ENCODE peak calls at places on chromosomes 5 and 9, in ten cellular contexts. G is ovary, A is stomach, Z is tibial nerve, I is adrenal gland, E is sigmoid colon, Y is IMR-90, S is prostate gland, W is endothelial cell of umbilical vein, O is right lobe of liver. U is an unnamed sample. For H3K27me3, the result is how much of the 10 kb centered on the place peaks cover.

GRCh38 chr5:169631360-169631759 is 5.7 kb upstream of the DOCK2 start:
- DNase-seq in I (no peak), Y (peak), O (no peak), E (no peak), A (no peak), G (no peak), Z (no peak), S (no peak), W (no peak), U (no peak)

GRCh38 chr5:144205141-144205551 is 34.5 kb downstream of the KCTD16 start:
- DNase-seq in E (no peak), O (no peak), I (no peak), A (no peak), Z (no peak), W (peak), Y (peak), G (no peak), S (no peak), U (peak)

GRCh38 chr9:87375397-87376073 is 122.1 kb upstream of the DAPK1 start:
- DNase-seq in A (no peak), Y (no peak), O (no peak), Z (no peak), I (no peak), S (no peak), E (no peak), G (no peak), W (no peak), U (no peak)

GRCh38 chr9:88803551-88804288 is 187.5 kb upstream of the S1PR3 start:
- DNase-seq in Y (peak), W (peak), O (no peak), S (no peak), G (no peak), Z (no peak), I (no peak), A (no peak), E (no peak), U (no peak)

GRCh38 chr9:109602987-109603386 is 104.9 kb upstream of the PTPN3 start:
- DNase-seq in O (no peak), A (no peak), G (no peak), Y (no peak), Z (no peak), W (no peak), S (no peak), E (no peak), I (no peak), U (no peak)

GRCh38 chr5:52356311-52356918 is 431.3 kb upstream of the ITGA1 start:
- DNase-seq in E (no peak), Z (no peak), W (peak), A (no peak), S (no peak), I (no peak), G (no peak), Y (peak), O (no peak), U (no peak)

GRCh38 chr9:22357016-22357415 is 89.6 kb upstream of the DMRTA1 start:
- DNase-seq in O (no peak), Y (no peak), A (no peak), Z (no peak), I (no peak), G (no peak), S (no peak), E (no peak), W (no peak), U (no peak)

GRCh38 chr5:133847886-133848285 is 120.5 kb downstream of the C5orf15 start:
- DNase-seq in I (no peak), A (no peak), E (peak), O (no peak), W (no peak), Y (no peak), G (no peak), Z (no peak), S (no peak), U (no peak)

GRCh38 chr5:178340187-178340586 is 107.6 kb upstream of the PHYKPL start:
- DNase-seq in W (no peak), Z (no peak), S (no peak), G (no peak), I (no peak), Y (no peak), O (no peak), E (peak), A (no peak), U (no peak)

GRCh38 chr5:144404672-144405071 is 234.0 kb downstream of the KCTD16 start:
- DNase-seq in O (no peak), W (no peak), I (no peak), Y (no peak), Z (no peak), A (no peak), G (no peak), E (no peak), S (no peak), U (no peak)

GRCh38 chr9:124360277-124360676 is 55.0 kb downstream of the PSMB7 start:
- DNase-seq in E (no peak), O (no peak), I (no peak), Y (no peak), S (no peak), G (no peak), W (no peak), A (no peak), Z (no peak), U (no peak)

GRCh38 chr9:124359841-124360240 is 55.4 kb downstream of the PSMB7 start:
- DNase-seq in A (no peak), O (no peak), Z (no peak), I (no peak), E (no peak), S (no peak), W (no peak), G (no peak), Y (no peak), U (no peak)

GRCh38 chr9:124358617-124359016 is 56.6 kb downstream of the PSMB7 start:
- DNase-seq in Z (no peak), G (no peak), E (no peak), O (no peak), Y (no peak), A (no peak), W (no peak), I (no peak), S (no peak), U (no peak)

GRCh38 chr9:124357591-124358361 is 57.5 kb downstream of the PSMB7 start:
- DNase-seq in A (peak), G (no peak), E (no peak), Y (no peak), O (no peak), Z (no peak), I (no peak), S (no peak), W (no peak), U (peak)

DNA sequence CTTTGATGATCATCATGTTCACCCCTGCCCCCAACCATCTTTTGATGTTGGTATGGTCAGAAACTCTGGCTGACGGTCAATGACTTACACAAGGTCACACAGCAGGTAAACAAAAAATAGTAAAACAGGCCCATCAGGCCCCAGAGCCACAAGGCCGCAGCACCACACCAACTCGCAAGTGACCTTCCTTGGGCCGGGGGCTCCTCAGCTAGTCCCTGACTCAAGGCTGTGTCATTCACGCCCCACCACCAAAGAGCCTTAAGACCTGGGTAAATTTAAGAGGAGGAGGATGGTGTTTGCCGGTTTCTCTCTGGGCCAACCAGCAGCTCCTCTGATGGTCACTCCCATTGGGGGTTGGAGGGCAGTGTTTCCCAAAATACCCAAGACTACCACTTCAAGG is 55.8 kb downstream of the PSMB7 start:
- DNase-seq in A (no peak), I (no peak), Y (no peak), Z (no peak), S (no peak), E (no peak), W (no peak), G (no peak), O (no peak), U (no peak)
- TF ChIP-seq POLR2A in A (no peak), I (no peak), Y (no peak), Z (no peak), S (no peak), E (no peak), W (no peak), G (no peak), O (no peak), U (no peak)

DNA sequence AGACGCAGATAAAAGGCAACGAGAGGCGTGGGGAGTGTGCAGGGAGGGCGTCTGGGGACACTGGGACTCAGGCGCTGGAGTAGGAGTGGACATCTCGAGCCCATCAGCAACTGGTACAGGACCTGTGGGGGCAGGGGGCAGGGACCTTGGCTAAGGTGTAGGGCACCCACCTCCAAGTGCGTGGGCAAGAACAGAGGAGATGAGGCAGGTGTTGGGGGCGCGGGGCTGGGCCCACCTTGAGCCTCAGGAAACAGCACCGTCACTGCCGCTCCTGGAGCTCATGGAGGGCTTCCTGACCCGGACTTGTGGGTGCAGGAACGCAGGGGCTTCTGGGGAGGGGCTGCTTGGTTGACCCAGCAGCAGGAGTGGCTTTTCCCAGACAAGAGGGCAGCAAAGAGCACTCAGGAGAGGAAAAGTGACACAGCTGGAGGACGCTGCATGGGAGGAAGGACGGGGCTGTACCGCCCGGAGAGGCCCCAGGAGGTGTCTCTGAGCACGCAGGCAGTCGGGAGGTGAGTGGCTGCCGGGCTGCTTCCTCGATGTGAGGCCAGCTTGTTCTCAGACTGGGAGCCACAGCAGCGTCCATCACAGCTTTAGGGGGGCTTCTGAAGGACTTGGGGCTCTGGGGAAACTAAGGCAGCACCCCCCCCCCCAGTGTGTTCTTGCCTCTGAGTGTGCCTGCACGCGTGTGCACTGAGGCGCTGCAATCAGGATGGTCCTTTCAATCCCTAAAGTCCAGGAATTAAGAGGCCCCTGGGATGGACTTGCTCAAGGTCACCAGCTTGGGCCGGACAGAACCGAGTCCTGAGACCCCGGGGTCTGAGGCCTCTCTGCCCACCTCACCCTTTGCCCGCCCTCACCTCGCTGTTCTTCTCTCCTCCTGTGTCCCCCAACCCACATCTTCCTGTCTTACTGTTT is 33.3 kb downstream of the FAM163B start:
- DNase-seq in A (no peak), Z (no peak), E (no peak), W (no peak), S (no peak), G (no peak), O (no peak), I (no peak), Y (no peak), U (no peak)
- H3K27me3 ChIP-seq in A (under half), Z (under half), E (under half), W (under half), S (under half), G (under half), O (under half), I (under half), Y (under half), U (under half)

GRCh38 chr5:8839361-8840055 is 706.4 kb downstream of the SEMA5A start:
- DNase-seq in Z (peak), Y (no peak), S (no peak), I (no peak), E (no peak), O (no peak), G (no peak), W (no peak), A (no peak), U (no peak)

GRCh38 chr5:8842906-8843590 is 702.8 kb downstream of the SEMA5A start:
- DNase-seq in I (no peak), O (no peak), E (no peak), S (no peak), W (no peak), Y (peak), Z (peak), G (no peak), A (no peak), U (no peak)

GRCh38 chr5:8843766-8844165 is 702.1 kb downstream of the SEMA5A start:
- DNase-seq in S (no peak), Z (peak), W (no peak), G (no peak), A (no peak), I (no peak), O (no peak), Y (peak), E (no peak), U (peak)

GRCh38 chr5:8844206-8844605 is 701.7 kb downstream of the SEMA5A start:
- DNase-seq in Z (no peak), O (no peak), Y (no peak), W (no peak), G (no peak), E (no peak), I (no peak), S (no peak), A (no peak), U (no peak)

GRCh38 chr5:8840237-8840636 is 705.6 kb downstream of the SEMA5A start:
- DNase-seq in Z (no peak), E (no peak), A (no peak), O (no peak), W (no peak), I (no peak), S (no peak), G (no peak), Y (no peak), U (no peak)
- TF ChIP-seq CTCF in Z (no peak), E (no peak), A (no peak), O (no peak), W (no peak), I (no peak), S (no peak), G (no peak), Y (no peak), U (no peak)

GRCh38 chr9:80873861-80874260 is 815.5 kb downstream of the TLE1 start:
- DNase-seq in I (no peak), G (no peak), S (no peak), Y (peak), W (no peak), O (no peak), E (no peak), Z (no peak), A (no peak), U (no peak)
- TF ChIP-seq POLR2A in I (no peak), G (no peak), S (no peak), Y (no peak), W (no peak), O (no peak), E (no peak), Z (no peak), A (no peak), U (no peak)

DNA sequence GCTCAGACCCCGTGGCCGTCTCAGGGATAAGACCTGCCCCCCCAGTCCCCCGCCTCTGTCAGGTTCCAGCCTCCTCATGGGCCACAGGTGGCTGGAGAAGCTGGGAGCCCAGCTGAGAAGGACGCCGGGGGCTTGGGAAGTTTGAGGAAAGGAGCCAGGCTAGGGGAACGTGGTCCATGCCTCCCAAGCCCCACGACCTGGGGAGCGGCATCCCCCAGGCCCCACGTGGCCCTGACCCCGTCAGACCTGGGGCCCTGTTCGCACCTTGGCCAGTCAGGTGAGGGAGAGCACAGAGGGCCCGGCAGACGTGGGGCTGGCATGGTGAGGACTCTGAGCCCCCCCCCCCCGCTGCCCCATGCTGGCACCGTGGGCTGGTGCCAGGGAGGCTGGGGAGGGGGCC is 3.7 kb downstream of the GPSM1 start:
- DNase-seq in I (no peak), Y (no peak), E (no peak), S (no peak), W (no peak), Z (no peak), A (no peak), O (no peak), G (no peak), U (no peak)
- H3K27me3 ChIP-seq in I (under half), Y (under half), E (under half), S (under half), W (under half), Z (under half), A (under half), O (under half), G (under half), U (under half)

GRCh38 chr5:32193591-32193990 is 19.5 kb upstream of the GOLPH3 start:
- DNase-seq in G (peak), O (peak), Y (peak), Z (peak), S (peak), W (peak), E (peak), A (peak), I (peak), U (peak)
- TF ChIP-seq CTCF in G (no peak), O (no peak), Y (no peak), Z (no peak), S (no peak), W (no peak), E (no peak), A (no peak), I (no peak), U (no peak)

DNA sequence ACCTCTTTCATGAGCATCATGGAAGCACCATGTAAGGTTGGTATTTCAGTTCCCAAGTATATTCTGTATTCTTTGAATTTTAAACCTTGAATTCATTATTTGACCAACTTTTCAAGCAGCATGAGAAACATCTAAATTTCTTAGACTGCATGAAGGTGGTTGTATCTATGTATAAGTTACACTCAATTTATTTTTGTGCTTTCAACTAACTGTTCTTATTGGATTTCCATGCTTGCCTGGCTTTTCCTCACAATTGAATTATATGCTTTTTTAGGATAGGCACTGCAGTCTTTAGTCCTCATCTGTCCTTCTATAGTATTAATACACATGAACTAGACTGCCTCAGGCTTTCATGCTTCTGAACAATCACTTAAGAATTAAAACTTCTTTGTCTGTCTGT is 134.0 kb downstream of the CEP120 start:
- DNase-seq in O (no peak), Y (no peak), Z (no peak), A (no peak), W (no peak), S (no peak), E (no peak), I (no peak), G (no peak), U (no peak)
- TF ChIP-seq POLR2A in O (no peak), Y (no peak), Z (no peak), A (no peak), W (no peak), S (no peak), E (no peak), I (no peak), G (no peak), U (no peak)

GRCh38 chr5:74596930-74597329 is 43.6 kb downstream of the ENC1 start:
- DNase-seq in S (no peak), Z (no peak), W (no peak), I (no peak), E (no peak), A (no peak), Y (no peak), G (no peak), O (no peak), U (no peak)

GRCh38 chr5:74595143-74595915 is 45.2 kb downstream of the ENC1 start:
- DNase-seq in S (no peak), W (peak), I (peak), Z (no peak), A (no peak), Y (peak), O (no peak), G (no peak), E (no peak), U (no peak)

GRCh38 chr5:74589204-74590056 is 51.1 kb downstream of the ENC1 start:
- DNase-seq in Z (no peak), I (no peak), A (no peak), G (no peak), Y (no peak), E (no peak), W (no peak), O (no peak), S (no peak), U (no peak)

GRCh38 chr5:74598731-74599624 is 41.5 kb downstream of the ENC1 start:
- DNase-seq in I (no peak), A (no peak), W (no peak), Y (peak), O (no peak), G (no peak), S (no peak), Z (no peak), E (no peak), U (no peak)

GRCh38 chr5:74594172-74595040 is 46.1 kb downstream of the ENC1 start:
- DNase-seq in O (no peak), W (peak), E (no peak), S (no peak), Z (no peak), Y (peak), I (no peak), G (no peak), A (no peak), U (no peak)
- H3K27me3 ChIP-seq in O (under half), W (under half), E (under half), S (under half), Z (under half), Y (under half), I (under half), G (under half), A (under half), U (under half)

DNA sequence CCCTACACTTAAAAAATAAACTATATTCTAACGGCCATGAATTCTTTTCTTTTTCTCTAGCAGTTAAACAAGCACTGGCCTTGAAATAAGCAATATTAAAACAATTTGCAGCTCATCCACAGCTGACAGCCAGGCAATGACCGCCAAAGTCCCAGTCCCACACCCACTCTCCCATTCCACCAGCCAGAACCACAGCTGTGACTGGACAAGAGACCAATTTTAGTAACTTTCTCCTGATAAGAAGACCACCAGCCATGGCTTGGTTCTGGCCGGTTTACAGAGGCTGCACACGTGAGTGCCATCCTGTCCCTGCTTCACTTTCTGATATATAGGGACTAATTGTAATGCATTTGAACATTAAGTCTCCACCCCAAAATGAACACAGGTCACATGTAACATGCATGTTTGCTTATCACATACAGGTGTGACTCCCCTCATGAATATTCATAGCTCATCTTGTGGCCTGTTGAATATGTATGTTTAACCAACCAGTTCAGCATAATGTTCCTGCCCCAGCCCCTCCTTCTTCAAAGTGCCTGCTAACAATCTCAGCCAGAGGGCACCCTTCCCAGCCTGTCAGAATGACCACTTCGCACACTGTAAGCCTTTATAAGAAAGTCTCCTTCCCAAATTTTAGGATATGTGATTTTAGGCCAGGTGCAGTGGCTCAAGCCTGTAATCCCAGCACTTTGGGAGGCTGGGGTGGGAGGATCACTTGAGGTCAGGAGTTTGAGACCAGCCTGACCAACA is 23.9 kb upstream of the FANCC start:
- DNase-seq in G (no peak), E (no peak), O (no peak), S (no peak), I (no peak), Y (peak), Z (no peak), W (peak), A (no peak), U (no peak)
- TF ChIP-seq CTCF in G (no peak), E (no peak), O (no peak), S (peak), I (no peak), Y (peak), Z (peak), W (no peak), A (no peak), U (no peak)

DNA sequence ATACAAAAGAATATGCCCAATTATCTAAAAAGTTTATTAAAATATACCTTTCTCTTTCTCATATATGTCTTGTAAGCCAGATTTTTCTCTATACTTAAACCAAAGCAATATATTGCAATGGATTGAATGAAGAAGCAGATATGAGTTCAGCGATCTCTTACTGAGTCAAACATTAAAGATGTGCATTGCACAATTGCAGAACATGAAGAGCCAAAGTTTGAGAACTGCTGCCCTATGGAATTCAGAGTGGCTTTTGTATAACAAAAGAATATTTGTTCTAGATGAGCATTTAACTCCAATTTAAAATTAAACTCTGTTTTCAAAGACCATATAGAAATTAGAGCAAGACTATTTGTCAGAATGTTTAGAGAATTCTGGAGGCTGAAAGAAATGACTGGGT is 519.0 kb upstream of the DAB2 start:
- DNase-seq in O (no peak), S (no peak), E (no peak), Z (no peak), I (no peak), Y (peak), A (no peak), W (no peak), G (no peak), U (no peak)
- TF ChIP-seq POLR2A in O (no peak), S (no peak), E (no peak), Z (no peak), I (no peak), Y (no peak), A (no peak), W (no peak), G (no peak), U (no peak)